ENCODE peak calls at places on chromosomes 3 and 15, in seven cellular contexts. One of them, this sample, is unnamed.

GRCh38 chr3:120839120-120839519 is 68.9 kb upstream of the STXBP5L start:
- DNase-seq in mucosa of gallbladder: no peak
- DNase-seq in activated CD4-positive, alpha-beta T cell treated with anti-CD3 and anti-CD28 coated beads, Interleukin-2, amount 50 U/mL, for 24 hours: no peak
- DNase-seq in AG10803: no peak
- DNase-seq in H4: no peak
- DNase-seq in A673: no peak
- DNase-seq in HS-5: no peak
- DNase-seq in this sample: no peak

GRCh38 chr3:30167511-30168135 is 438.8 kb upstream of the TGFBR2 start:
- DNase-seq in HS-5: no peak
- DNase-seq in A673: peak; percentile 46
- DNase-seq in H4: no peak
- DNase-seq in AG10803: peak; percentile 49
- DNase-seq in activated CD4-positive, alpha-beta T cell treated with anti-CD3 and anti-CD28 coated beads, Interleukin-2, amount 50 U/mL, for 24 hours: no peak
- DNase-seq in mucosa of gallbladder: no peak
- DNase-seq in this sample: no peak

GRCh38 chr15:38793181-38793580 is 228.6 kb upstream of the RASGRP1 start:
- DNase-seq in HS-5: no peak
- DNase-seq in A673: no peak
- DNase-seq in AG10803: no peak
- DNase-seq in mucosa of gallbladder: no peak
- DNase-seq in activated CD4-positive, alpha-beta T cell treated with anti-CD3 and anti-CD28 coated beads, Interleukin-2, amount 50 U/mL, for 24 hours: no peak
- DNase-seq in H4: no peak
- DNase-seq in this sample: no peak

GRCh38 chr3:101531473-101532086 is 18.6 kb upstream of the SENP7 start:
- DNase-seq in H4: no peak
- DNase-seq in HS-5: no peak
- DNase-seq in AG10803: no peak
- DNase-seq in A673: no peak
- DNase-seq in activated CD4-positive, alpha-beta T cell treated with anti-CD3 and anti-CD28 coated beads, Interleukin-2, amount 50 U/mL, for 24 hours: no peak
- DNase-seq in mucosa of gallbladder: no peak
- DNase-seq in this sample: no peak

GRCh38 chr3:48459331-48459730 is 12.8 kb downstream of the ATRIP start:
- DNase-seq in activated CD4-positive, alpha-beta T cell treated with anti-CD3 and anti-CD28 coated beads, Interleukin-2, amount 50 U/mL, for 24 hours: no peak
- DNase-seq in HS-5: no peak
- DNase-seq in mucosa of gallbladder: no peak
- DNase-seq in H4: no peak
- DNase-seq in A673: no peak
- DNase-seq in AG10803: no peak
- DNase-seq in this sample: no peak

GRCh38 chr15:73914145-73914544 is 12.1 kb upstream of the LOXL1 start:
- DNase-seq in activated CD4-positive, alpha-beta T cell treated with anti-CD3 and anti-CD28 coated beads, Interleukin-2, amount 50 U/mL, for 24 hours: no peak
- DNase-seq in mucosa of gallbladder: no peak
- DNase-seq in H4: no peak
- DNase-seq in HS-5: no peak
- DNase-seq in AG10803: no peak
- DNase-seq in A673: no peak
- DNase-seq in this sample: no peak

GRCh38 chr3:150926328-150926727 is 21.1 kb upstream of the MINDY4B start:
- DNase-seq in activated CD4-positive, alpha-beta T cell treated with anti-CD3 and anti-CD28 coated beads, Interleukin-2, amount 50 U/mL, for 24 hours: no peak
- DNase-seq in A673: no peak
- DNase-seq in AG10803: no peak
- DNase-seq in mucosa of gallbladder: no peak
- DNase-seq in H4: no peak
- DNase-seq in HS-5: no peak
- DNase-seq in this sample: no peak

GRCh38 chr3:112818289-112818688 is 28.4 kb downstream of the CD200R1L start:
- DNase-seq in A673: no peak
- DNase-seq in HS-5: peak; percentile 58
- DNase-seq in H4: no peak
- DNase-seq in activated CD4-positive, alpha-beta T cell treated with anti-CD3 and anti-CD28 coated beads, Interleukin-2, amount 50 U/mL, for 24 hours: no peak
- DNase-seq in mucosa of gallbladder: no peak
- DNase-seq in AG10803: peak; percentile 79
- DNase-seq in this sample: no peak

GRCh38 chr3:54621181-54621580 is 306.7 kb downstream of the LRTM1 start:
- DNase-seq in mucosa of gallbladder: no peak
- DNase-seq in HS-5: no peak
- DNase-seq in A673: peak; percentile 89
- DNase-seq in H4: peak; percentile 54
- DNase-seq in activated CD4-positive, alpha-beta T cell treated with anti-CD3 and anti-CD28 coated beads, Interleukin-2, amount 50 U/mL, for 24 hours: no peak
- DNase-seq in AG10803: no peak
- DNase-seq in this sample: no peak

GRCh38 chr3:127678315-127678599 is 5.5 kb downstream of the ABTB1 start:
- DNase-seq in AG10803: no peak
- DNase-seq in A673: no peak
- DNase-seq in activated CD4-positive, alpha-beta T cell treated with anti-CD3 and anti-CD28 coated beads, Interleukin-2, amount 50 U/mL, for 24 hours: no peak
- DNase-seq in mucosa of gallbladder: no peak
- DNase-seq in H4: no peak
- DNase-seq in HS-5: no peak
- DNase-seq in this sample: no peak

GRCh38 chr3:178802993-178803693 is 266.9 kb downstream of the KCNMB2 start:
- DNase-seq in HS-5: peak; percentile 5
- DNase-seq in A673: no peak
- DNase-seq in mucosa of gallbladder: no peak
- DNase-seq in AG10803: no peak
- DNase-seq in H4: no peak
- DNase-seq in activated CD4-positive, alpha-beta T cell treated with anti-CD3 and anti-CD28 coated beads, Interleukin-2, amount 50 U/mL, for 24 hours: no peak
- DNase-seq in this sample: no peak

GRCh38 chr3:154515921-154516320 is 85.9 kb upstream of the GPR149 start:
- DNase-seq in H4: no peak
- DNase-seq in AG10803: no peak
- DNase-seq in HS-5: no peak
- DNase-seq in mucosa of gallbladder: no peak
- DNase-seq in A673: no peak
- DNase-seq in activated CD4-positive, alpha-beta T cell treated with anti-CD3 and anti-CD28 coated beads, Interleukin-2, amount 50 U/mL, for 24 hours: no peak
- DNase-seq in this sample: no peak

This sample was measured in H1.